ENCODE peak calls at places on chromosomes 7 and 10, in five cellular contexts. One of them, this sample, is unnamed.

GRCh38 chr7:41052736-41053135 is 650.2 kb downstream of the INHBA start:
- DNase-seq in colonic mucosa: no peak
- DNase-seq in AG04450: no peak
- DNase-seq in Peyer's patch: no peak
- DNase-seq in coronary artery: no peak
- DNase-seq in this sample: no peak

GRCh38 chr10:114022292-114022691 is 21.4 kb upstream of the ADRB1 start:
- DNase-seq in colonic mucosa: no peak
- DNase-seq in AG04450: no peak
- DNase-seq in Peyer's patch: no peak
- DNase-seq in coronary artery: no peak
- DNase-seq in this sample: no peak

GRCh38 chr7:37930226-37930948 is 9.9 kb downstream of the EPDR1 start:
- DNase-seq in colonic mucosa: no peak
- DNase-seq in AG04450: no peak
- DNase-seq in coronary artery: no peak
- DNase-seq in Peyer's patch: no peak
- DNase-seq in this sample: no peak

GRCh38 chr7:28347462-28347861 is 64.9 kb upstream of the CREB5 start:
- DNase-seq in AG04450: peak
- DNase-seq in coronary artery: no peak
- DNase-seq in colonic mucosa: no peak
- DNase-seq in Peyer's patch: no peak
- DNase-seq in this sample: no peak

GRCh38 chr10:126663328-126663727 is 7.2 kb downstream of the C10orf90 start:
- DNase-seq in colonic mucosa: no peak
- DNase-seq in AG04450: no peak
- DNase-seq in coronary artery: no peak
- DNase-seq in Peyer's patch: peak
- DNase-seq in this sample: no peak

GRCh38 chr10:44362866-44363711 is 21.8 kb downstream of the CXCL12 start:
- DNase-seq in Peyer's patch: no peak
- DNase-seq in coronary artery: no peak
- DNase-seq in AG04450: no peak
- DNase-seq in colonic mucosa: no peak
- DNase-seq in this sample: no peak

GRCh38 chr10:97974526-97975525 is 55.6 kb downstream of the CRTAC1 start:
- DNase-seq in Peyer's patch: no peak
- DNase-seq in colonic mucosa: no peak
- DNase-seq in coronary artery: peak
- DNase-seq in AG04450: no peak
- DNase-seq in this sample: no peak

GRCh38 chr7:94395141-94396041 is 696 bp downstream of the COL1A2 start:
- DNase-seq in coronary artery: no peak
- DNase-seq in Peyer's patch: peak
- DNase-seq in colonic mucosa: peak
- DNase-seq in AG04450: peak
- DNase-seq in this sample: peak

GRCh38 chr7:158782638-158783490 is 46.4 kb downstream of the ESYT2 start:
- DNase-seq in Peyer's patch: no peak
- DNase-seq in colonic mucosa: no peak
- DNase-seq in coronary artery: peak
- DNase-seq in AG04450: no peak
- DNase-seq in this sample: no peak

GRCh38 chr10:93916257-93917063 is 22.7 kb downstream of the SLC35G1 start:
- DNase-seq in Peyer's patch: no peak
- DNase-seq in coronary artery: no peak
- DNase-seq in colonic mucosa: no peak
- DNase-seq in AG04450: peak
- DNase-seq in this sample: no peak

GRCh38 chr7:5766321-5766761 is 15.1 kb downstream of the RNF216 start:
- DNase-seq in colonic mucosa: no peak
- DNase-seq in coronary artery: no peak
- DNase-seq in AG04450: peak
- DNase-seq in Peyer's patch: no peak
- DNase-seq in this sample: no peak

GRCh38 chr10:69573056-69573806 is at the start of gene NEUROG3:
- DNase-seq in AG04450: no peak
- DNase-seq in colonic mucosa: no peak
- DNase-seq in Peyer's patch: no peak
- DNase-seq in coronary artery: no peak
- DNase-seq in this sample: peak

GRCh38 chr10:110501142-110501937 is 3.6 kb downstream of the DUSP5 start:
- DNase-seq in AG04450: peak
- DNase-seq in Peyer's patch: peak
- DNase-seq in colonic mucosa: peak
- DNase-seq in coronary artery: peak
- DNase-seq in this sample: peak

GRCh38 chr7:150568714-150569113 is 1.5 kb downstream of the GIMAP4 start:
- DNase-seq in coronary artery: no peak
- DNase-seq in Peyer's patch: no peak
- DNase-seq in AG04450: no peak
- DNase-seq in colonic mucosa: no peak
- DNase-seq in this sample: no peak

GRCh38 chr10:34491666-34492065 is 323.4 kb downstream of the PARD3 start:
- DNase-seq in AG04450: no peak
- DNase-seq in coronary artery: no peak
- DNase-seq in Peyer's patch: no peak
- DNase-seq in colonic mucosa: no peak
- DNase-seq in this sample: no peak
- H3K27ac ChIP-seq in AG04450: no peak
- H3K27ac ChIP-seq in coronary artery: no peak
- H3K27ac ChIP-seq in Peyer's patch: no peak
- H3K27ac ChIP-seq in colonic mucosa: no peak
- H3K27ac ChIP-seq in this sample: no peak

GRCh38 chr7:11959121-11959520 is 127.1 kb upstream of the THSD7A start:
- DNase-seq in Peyer's patch: no peak
- DNase-seq in AG04450: no peak
- DNase-seq in coronary artery: no peak
- DNase-seq in colonic mucosa: no peak
- DNase-seq in this sample: no peak
- H3K4me3 ChIP-seq in Peyer's patch: no peak
- H3K4me3 ChIP-seq in AG04450: no peak
- H3K4me3 ChIP-seq in coronary artery: no peak
- H3K4me3 ChIP-seq in colonic mucosa: no peak
- H3K4me3 ChIP-seq in this sample: no peak

DNA sequence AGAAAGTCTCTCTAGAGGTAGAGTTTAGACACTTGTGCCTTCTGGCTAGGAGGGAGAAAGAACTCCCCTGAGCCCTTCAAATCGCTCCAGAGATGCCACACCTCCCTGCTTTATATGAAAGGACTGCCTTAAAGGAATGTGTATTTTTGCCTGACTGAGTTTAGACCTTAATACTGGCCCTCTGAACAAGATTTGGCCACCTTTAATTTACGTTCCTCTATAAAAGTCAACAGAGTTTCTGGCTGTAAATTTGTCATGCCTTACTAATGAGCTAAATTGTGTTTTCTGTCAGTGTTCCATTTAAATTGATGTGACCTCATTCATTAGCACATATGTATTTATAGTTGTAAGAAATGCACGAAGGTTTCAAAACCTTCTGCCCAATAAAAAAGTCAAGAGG is 48.0 kb downstream of the SEMA3C start:
- DNase-seq in coronary artery: no peak
- DNase-seq in colonic mucosa: no peak
- DNase-seq in AG04450: no peak
- DNase-seq in Peyer's patch: no peak
- DNase-seq in this sample: no peak
- H3K27ac ChIP-seq in coronary artery: no peak
- H3K27ac ChIP-seq in colonic mucosa: peak
- H3K27ac ChIP-seq in AG04450: no peak
- H3K27ac ChIP-seq in Peyer's patch: no peak
- H3K27ac ChIP-seq in this sample: no peak

GRCh38 chr7:133784421-133785045 is 342.6 kb upstream of the LRGUK start:
- DNase-seq in Peyer's patch: no peak
- DNase-seq in coronary artery: no peak
- DNase-seq in AG04450: no peak
- DNase-seq in colonic mucosa: no peak
- DNase-seq in this sample: no peak
- H3K4me3 ChIP-seq in Peyer's patch: no peak
- H3K4me3 ChIP-seq in coronary artery: no peak
- H3K4me3 ChIP-seq in AG04450: no peak
- H3K4me3 ChIP-seq in colonic mucosa: no peak
- H3K4me3 ChIP-seq in this sample: no peak

DNA sequence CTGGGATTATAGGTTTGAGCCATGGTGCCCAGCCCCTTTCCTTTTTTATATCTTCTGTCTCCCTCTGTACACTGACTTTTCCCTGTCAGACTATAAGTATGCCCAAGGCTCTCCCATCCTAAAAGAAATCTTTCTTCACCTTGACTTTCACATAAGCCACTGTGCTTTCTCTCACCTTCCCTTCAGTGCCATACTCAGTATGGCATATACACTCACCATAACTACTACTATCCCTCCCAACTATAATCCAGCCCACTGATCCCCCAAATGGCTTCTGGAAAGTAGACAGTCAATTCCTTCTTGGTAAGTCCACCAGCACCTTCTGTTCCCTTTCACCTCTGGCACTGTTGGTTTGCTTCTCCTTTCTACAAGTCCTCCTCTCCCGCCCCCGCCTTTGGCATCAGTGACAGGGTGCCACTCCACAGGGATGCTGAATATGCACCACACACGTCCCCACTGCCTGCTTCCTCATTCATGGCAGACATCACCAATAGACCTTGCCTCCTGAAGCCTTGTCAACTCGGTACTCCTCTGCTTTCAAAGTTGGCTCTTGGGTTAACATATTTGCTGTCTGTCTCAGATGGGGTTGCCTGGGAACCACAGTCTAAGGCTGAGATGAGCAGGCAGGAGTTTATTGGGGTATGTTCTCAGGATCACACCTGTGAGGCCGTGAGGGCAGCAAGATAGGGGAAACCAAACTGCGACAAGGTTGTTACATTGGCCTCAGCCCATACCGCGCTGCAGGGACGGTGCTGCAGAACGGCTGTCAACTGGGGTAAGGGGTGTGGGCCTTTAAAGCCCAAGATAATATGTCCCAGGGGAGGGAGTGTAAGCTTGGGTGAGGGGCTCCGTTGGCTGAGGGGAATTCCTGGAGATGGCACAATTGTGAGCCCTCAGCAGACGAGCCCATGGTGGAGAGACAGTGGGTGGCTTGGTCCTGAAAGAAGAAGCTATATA is 7.2 kb upstream of the PSAP start:
- DNase-seq in AG04450: no peak
- DNase-seq in coronary artery: no peak
- DNase-seq in Peyer's patch: no peak
- DNase-seq in colonic mucosa: no peak
- DNase-seq in this sample: peak
- H3K27ac ChIP-seq in AG04450: no peak
- H3K27ac ChIP-seq in coronary artery: no peak
- H3K27ac ChIP-seq in Peyer's patch: no peak
- H3K27ac ChIP-seq in colonic mucosa: no peak
- H3K27ac ChIP-seq in this sample: no peak

DNA sequence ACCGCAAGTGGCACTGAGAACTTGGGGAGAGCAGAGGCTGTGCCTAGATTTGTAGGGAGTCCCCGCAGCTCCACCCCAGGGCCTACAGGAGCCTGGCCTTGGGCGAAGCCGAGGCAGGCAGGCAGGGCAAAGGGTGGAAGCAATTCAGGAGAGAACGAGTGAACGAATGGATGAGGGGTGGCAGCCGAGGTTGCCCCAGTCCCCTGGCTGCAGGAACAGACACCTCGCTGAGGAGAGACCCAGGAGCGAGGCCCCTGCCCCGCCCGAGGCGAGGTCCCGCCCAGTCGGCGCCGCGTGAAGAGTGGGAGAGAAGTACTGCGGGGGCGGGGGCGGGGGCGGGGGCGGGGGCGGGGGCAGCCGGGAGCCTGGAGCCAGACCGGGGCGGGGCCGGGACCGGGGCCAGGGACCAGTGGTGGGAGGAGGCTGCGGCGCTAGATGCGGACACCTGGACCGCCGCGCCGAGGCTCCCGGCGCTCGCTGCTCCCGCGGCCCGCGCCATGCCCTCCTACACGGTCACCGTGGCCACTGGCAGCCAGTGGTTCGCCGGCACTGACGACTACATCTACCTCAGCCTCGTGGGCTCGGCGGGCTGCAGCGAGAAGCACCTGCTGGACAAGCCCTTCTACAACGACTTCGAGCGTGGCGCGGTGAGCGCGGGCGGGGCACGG is at the start of gene ALOX5:
- DNase-seq in Peyer's patch: peak
- DNase-seq in AG04450: no peak
- DNase-seq in coronary artery: peak
- DNase-seq in colonic mucosa: peak
- DNase-seq in this sample: peak
- H3K4me3 ChIP-seq in Peyer's patch: peak
- H3K4me3 ChIP-seq in AG04450: no peak
- H3K4me3 ChIP-seq in coronary artery: peak
- H3K4me3 ChIP-seq in colonic mucosa: peak
- H3K4me3 ChIP-seq in this sample: peak

DNA sequence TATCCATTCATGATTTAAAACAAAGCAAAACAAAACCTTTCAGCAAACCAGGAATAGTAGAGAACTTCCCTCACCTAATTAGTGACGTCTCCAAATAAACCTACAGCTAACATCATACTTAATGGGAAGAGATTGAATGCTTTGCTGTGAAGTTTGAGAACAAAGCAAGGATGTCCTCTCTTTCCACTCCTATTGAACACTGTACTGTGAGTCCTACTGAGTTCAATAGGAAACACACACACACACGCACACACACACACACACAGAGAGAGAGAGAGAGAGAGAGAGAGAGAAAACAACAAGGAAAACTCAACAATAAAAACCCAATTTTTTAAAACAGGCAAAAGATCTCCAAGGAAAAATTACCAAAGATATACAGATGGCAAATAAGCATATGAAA is 32.3 kb downstream of the PODXL start:
- DNase-seq in colonic mucosa: no peak
- DNase-seq in coronary artery: no peak
- DNase-seq in Peyer's patch: no peak
- DNase-seq in AG04450: no peak
- DNase-seq in this sample: no peak
- H3K27ac ChIP-seq in colonic mucosa: no peak
- H3K27ac ChIP-seq in coronary artery: no peak
- H3K27ac ChIP-seq in Peyer's patch: no peak
- H3K27ac ChIP-seq in AG04450: no peak
- H3K27ac ChIP-seq in this sample: no peak

DNA sequence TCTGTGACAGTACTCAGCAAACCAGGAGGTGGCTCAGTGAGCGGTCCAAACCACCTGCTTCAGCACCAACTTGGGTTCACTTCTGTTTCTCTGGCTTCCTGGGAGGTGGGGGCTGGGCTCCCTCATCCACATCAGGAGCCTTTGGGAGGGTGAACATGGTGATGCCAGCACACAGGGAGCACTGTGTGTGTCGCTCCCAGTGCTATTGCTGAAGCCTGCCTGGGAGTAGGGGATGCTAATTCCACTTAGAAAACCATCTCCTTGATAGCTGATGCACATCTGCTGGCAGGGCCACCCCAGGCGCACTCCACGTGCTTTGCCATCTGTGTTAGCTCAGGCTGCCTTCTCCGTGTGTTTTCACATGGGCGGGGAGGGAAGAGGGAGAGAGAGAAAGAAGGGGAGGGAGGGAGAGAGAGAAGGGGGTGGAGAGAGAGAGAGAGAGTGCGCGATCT is 58.0 kb downstream of the RAMP3 start:
- DNase-seq in coronary artery: no peak
- DNase-seq in Peyer's patch: no peak
- DNase-seq in colonic mucosa: no peak
- DNase-seq in AG04450: no peak
- DNase-seq in this sample: no peak
- H3K4me3 ChIP-seq in coronary artery: no peak
- H3K4me3 ChIP-seq in Peyer's patch: no peak
- H3K4me3 ChIP-seq in colonic mucosa: no peak
- H3K4me3 ChIP-seq in AG04450: no peak
- H3K4me3 ChIP-seq in this sample: no peak

This sample was measured in pancreas.